ENCODE peak calls at places on chromosomes 4 and X, in nine cellular contexts. M, E, H, T, B, O, J, D and X are unnamed samples.

GRCh38 chr4:74822603-74823002 is 28.3 kb upstream of the BTC start:
- DNase-seq in M (no peak), E (no peak), H (peak), T (no peak), B (no peak), O (no peak), J (no peak), D (no peak), X (no peak)

GRCh38 chr4:128635141-128635911 is 174.2 kb upstream of the JADE1 start:
- DNase-seq in M (no peak), E (peak), H (peak), T (no peak), B (no peak), O (no peak), J (no peak), D (no peak), X (peak)

GRCh38 chr4:76758996-76759395 is 138.9 kb downstream of the SOWAHB start:
- DNase-seq in M (no peak), E (no peak), H (no peak), T (no peak), B (no peak), O (no peak), J (no peak), D (no peak), X (no peak)

GRCh38 chrX:10050481-10050880 is 83.3 kb downstream of the CLDN34 start:
- DNase-seq in M (no peak), E (peak), H (peak), T (no peak), B (no peak), O (no peak), J (no peak), D (no peak), X (no peak)

GRCh38 chrX:40199704-40200103 is 101.9 kb upstream of the BCOR start:
- DNase-seq in M (no peak), E (no peak), H (no peak), T (no peak), B (no peak), O (no peak), J (no peak), D (no peak), X (no peak)

GRCh38 chr4:100898844-100899243 is 381.0 kb upstream of the EMCN start:
- DNase-seq in M (no peak), E (no peak), H (no peak), T (no peak), B (no peak), O (no peak), J (no peak), D (no peak), X (no peak)

GRCh38 chr4:150515135-150515534 is 66.8 kb upstream of the MAB21L2 start:
- DNase-seq in M (no peak), E (no peak), H (no peak), T (no peak), B (no peak), O (no peak), J (no peak), D (no peak), X (no peak)

GRCh38 chr4:1772869-1773538 is 20.1 kb upstream of the FGFR3 start:
- DNase-seq in M (no peak), E (no peak), H (no peak), T (no peak), B (peak), O (no peak), J (no peak), D (no peak), X (no peak)

GRCh38 chr4:87557348-87557747 is 28.2 kb upstream of the SPARCL1 start:
- DNase-seq in M (no peak), E (no peak), H (no peak), T (no peak), B (no peak), O (no peak), J (no peak), D (no peak), X (no peak)

GRCh38 chr4:3533421-3533820 is 1.2 kb upstream of the LRPAP1 start:
- DNase-seq in M (peak), E (no peak), H (no peak), T (no peak), B (no peak), O (no peak), J (no peak), D (no peak), X (no peak)

GRCh38 chr4:117560329-117560728 is 474.0 kb upstream of the NDST3 start:
- DNase-seq in M (no peak), E (no peak), H (no peak), T (no peak), B (no peak), O (peak), J (no peak), D (no peak), X (no peak)

GRCh38 chr4:174828845-174829701 is at the start of gene GLRA3:
- DNase-seq in M (peak), E (no peak), H (peak), T (peak), B (peak), O (peak), J (no peak), D (peak), X (peak)

GRCh38 chrX:31708116-31708515 is 636.3 kb upstream of the FTHL17 start:
- DNase-seq in M (no peak), E (no peak), H (no peak), T (no peak), B (no peak), O (no peak), J (no peak), D (no peak), X (no peak)

GRCh38 chrX:88612870-88613329 is 134.1 kb upstream of the CPXCR1 start:
- DNase-seq in M (no peak), E (no peak), H (peak), T (no peak), B (no peak), O (no peak), J (no peak), D (no peak), X (no peak)

GRCh38 chr4:5143940-5144339 is 92.7 kb downstream of the STK32B start:
- DNase-seq in M (no peak), E (no peak), H (peak), T (no peak), B (no peak), O (no peak), J (no peak), D (no peak), X (no peak)